ENCODE peak calls at places on chromosome 14, in eight cellular contexts. W is stimulated activated naive CD4-positive, alpha-beta T cell treated with Interleukin-2 at 50 U/mL for 16 hours; E is amygdala; X is EL; Q is MM.1S; F is RPMI8226; D is GM23338; T is activated T-cell treated with anti-CD3 and anti-CD28 coated beads, Interleukin-2, amount 50 U/mL, for 4 hours. C is an unnamed sample.

GRCh38 chr14:72518809-72519377 is 375.0 kb downstream of the DPF3 start:
- DNase-seq in W (peak; percentile 31), E (no peak), X (no peak), Q (peak; percentile 79), F (peak; percentile 5), D (no peak), T (peak; percentile 31), C (no peak)

GRCh38 chr14:32226051-32226450 is 23.0 kb upstream of the RNU6-8 start:
- DNase-seq in W (no peak), E (no peak), X (no peak), Q (no peak), F (no peak), D (no peak), T (no peak), C (no peak)

GRCh38 chr14:103185051-103186027 is 62.1 kb downstream of the TNFAIP2 start:
- DNase-seq in W (no peak), E (no peak), X (peak; percentile 45), Q (peak; percentile 17), F (peak; percentile 52), D (peak; percentile 68), T (no peak), C (no peak)

GRCh38 chr14:21069388-21070082 is 569 bp upstream of the ARHGEF40 start:
- DNase-seq in W (no peak), E (peak; percentile 67), X (peak; percentile 56), Q (no peak), F (peak; percentile 11), D (peak; percentile 91), T (no peak), C (peak; percentile 62)

GRCh38 chr14:55731881-55732498 is 152.0 kb downstream of the KTN1 start:
- DNase-seq in W (peak; percentile 29), E (peak; percentile 7), X (peak; percentile 34), Q (no peak), F (peak; percentile 37), D (peak; percentile 79), T (peak; percentile 44), C (no peak)

GRCh38 chr14:78291958-78292357 is 121.8 kb downstream of the NRXN3 start:
- DNase-seq in W (no peak), E (no peak), X (no peak), Q (no peak), F (no peak), D (peak; percentile 17), T (no peak), C (no peak)

GRCh38 chr14:26199599-26200370 is 398.0 kb downstream of the NOVA1 start:
- DNase-seq in W (no peak), E (no peak), X (no peak), Q (peak; percentile 71), F (peak; percentile 41), D (no peak), T (no peak), C (no peak)

GRCh38 chr14:36069535-36069900 is 107.0 kb downstream of the PTCSC3 start:
- DNase-seq in W (no peak), E (peak; percentile 22), X (peak; percentile 26), Q (peak; percentile 14), F (peak; percentile 47), D (peak; percentile 81), T (no peak), C (peak; percentile 39)

GRCh38 chr14:106506901-106507305 is 980.5 kb downstream of the TMEM121 start:
- DNase-seq in W (peak; percentile 36), E (no peak), X (no peak), Q (no peak), F (no peak), D (no peak), T (peak; percentile 30), C (no peak)

GRCh38 chr14:38143651-38144505 is 63.8 kb upstream of the SSTR1 start:
- DNase-seq in W (no peak), E (no peak), X (peak; percentile 93), Q (no peak), F (no peak), D (peak; percentile 61), T (no peak), C (no peak)

GRCh38 chr14:73764881-73765280 is 50.7 kb upstream of the PNMA1 start:
- DNase-seq in W (no peak), E (peak; percentile 14), X (no peak), Q (no peak), F (peak; percentile 75), D (no peak), T (no peak), C (no peak)

GRCh38 chr14:106841701-106842100 is 1315.3 kb downstream of the TMEM121 start:
- DNase-seq in W (no peak), E (no peak), X (no peak), Q (no peak), F (no peak), D (no peak), T (no peak), C (no peak)

GRCh38 chr14:100836961-100837811 is 11.3 kb downstream of the MEG3 start:
- DNase-seq in W (no peak), E (no peak), X (no peak), Q (no peak), F (no peak), D (no peak), T (no peak), C (no peak)

GRCh38 chr14:25111061-25111601 is 61.2 kb upstream of the STXBP6 start:
- DNase-seq in W (no peak), E (no peak), X (peak; percentile 98), Q (no peak), F (no peak), D (peak; percentile 25), T (no peak), C (no peak)

GRCh38 chr14:99158646-99159165 is 113.3 kb downstream of the BCL11B start:
- DNase-seq in W (no peak), E (no peak), X (no peak), Q (no peak), F (no peak), D (no peak), T (no peak), C (no peak)

GRCh38 chr14:100375273-100375962 is 52.3 kb downstream of the SLC25A47 start:
- DNase-seq in W (peak; percentile 90), E (no peak), X (peak; percentile 98), Q (no peak), F (no peak), D (peak; percentile 66), T (peak; percentile 70), C (peak; percentile 55)

GRCh38 chr14:52025310-52025709 is 36.0 kb downstream of the RTRAF start:
- DNase-seq in W (no peak), E (no peak), X (peak; percentile 92), Q (no peak), F (no peak), D (no peak), T (no peak), C (no peak)

GRCh38 chr14:96203635-96204034 is 1.0 kb upstream of the BDKRB2 start:
- DNase-seq in W (no peak), E (no peak), X (no peak), Q (no peak), F (peak; percentile 12), D (no peak), T (no peak), C (no peak)

GRCh38 chr14:29064305-29064704 is 297.7 kb downstream of the FOXG1 start:
- DNase-seq in W (no peak), E (no peak), X (no peak), Q (no peak), F (no peak), D (no peak), T (no peak), C (no peak)

GRCh38 chr14:68797180-68797670 is 4.4 kb upstream of the ZFP36L1 start:
- DNase-seq in W (no peak), E (no peak), X (no peak), Q (no peak), F (no peak), D (peak; percentile 86), T (no peak), C (no peak)

GRCh38 chr14:71372411-71372838 is 465.2 kb downstream of the PCNX1 start:
- DNase-seq in W (no peak), E (no peak), X (peak; percentile 74), Q (no peak), F (no peak), D (no peak), T (no peak), C (no peak)

GRCh38 chr14:104337381-104337780 is 199.0 kb downstream of the KIF26A start:
- DNase-seq in W (no peak), E (no peak), X (no peak), Q (no peak), F (no peak), D (no peak), T (no peak), C (no peak)

GRCh38 chr14:69005432-69006148 is 26.5 kb upstream of the ACTN1 start:
- DNase-seq in W (no peak), E (no peak), X (peak; percentile 91), Q (no peak), F (no peak), D (no peak), T (no peak), C (no peak)

C was measured in dorsolateral prefrontal cortex.